ENCODE peak calls at places on chromosomes 13 and 19, in seven cellular contexts. M is RWPE2; P is activated T-cell treated with anti-CD3 and anti-CD28 coated beads, Interleukin-2, amount 50 U/mL, for 72 hours; V is activated CD8-positive, alpha-beta memory T cell treated with anti-CD3 and anti-CD28 coated beads, Interleukin-2, amount 10 ng/mL, durations not matched to agents 7 days and 5 days; W is gastroesophageal sphincter; R is naive thymus-derived CD4-positive, alpha-beta T cell; Z is activated naive CD8-positive, alpha-beta T cell treated with anti-CD3 and anti-CD28 coated beads, Interleukin-2, amount 50 U/mL, for 24 hours. G is an unnamed sample.

GRCh38 chr13:113184568-113185440 is 23.7 kb downstream of the PCID2 start:
- ATAC-seq in M (no peak), P (no peak), V (peak; percentile 76), W (no peak), R (peak; percentile 36), Z (no peak), G (no peak)

GRCh38 chr19:55044286-55044685 is 6.2 kb upstream of the GP6 start:
- ATAC-seq in M (no peak), P (no peak), V (no peak), W (no peak), R (no peak), Z (no peak), G (no peak)

GRCh38 chr19:49128545-49129237 is 9.3 kb downstream of the PPFIA3 start:
- ATAC-seq in M (no peak), P (no peak), V (no peak), W (no peak), R (no peak), Z (no peak), G (no peak)

GRCh38 chr19:48987323-48987722 is 5.8 kb downstream of the GYS1 start:
- ATAC-seq in M (no peak), P (no peak), V (no peak), W (no peak), R (no peak), Z (peak; percentile 68), G (peak; percentile 19)

GRCh38 chr19:34370983-34371382 is 6.0 kb downstream of the GPI start:
- ATAC-seq in M (no peak), P (no peak), V (no peak), W (no peak), R (no peak), Z (peak; percentile 14), G (no peak)

GRCh38 chr13:21871919-21872318 is 201.0 kb downstream of the FGF9 start:
- ATAC-seq in M (no peak), P (no peak), V (no peak), W (no peak), R (no peak), Z (no peak), G (no peak)

GRCh38 chr13:59664586-59664985 is 499.1 kb downstream of the DIAPH3 start:
- ATAC-seq in M (no peak), P (no peak), V (no peak), W (no peak), R (no peak), Z (no peak), G (no peak)

GRCh38 chr19:13031917-13032623 is 36.8 kb downstream of the NFIX start:
- ATAC-seq in M (peak; percentile 40), P (no peak), V (no peak), W (peak; percentile 35), R (no peak), Z (no peak), G (no peak)

GRCh38 chr19:38229585-38230073 is 5.6 kb upstream of the DPF1 start:
- ATAC-seq in M (peak; percentile 89), P (peak; percentile 94), V (peak; percentile 90), W (peak; percentile 78), R (peak; percentile 91), Z (peak; percentile 92), G (peak; percentile 67)

GRCh38 chr19:41373993-41374392 is 2.3 kb upstream of the TMEM91 start:
- ATAC-seq in M (peak; percentile 62), P (no peak), V (no peak), W (peak; percentile 74), R (no peak), Z (no peak), G (no peak)

G was measured in activated T-helper 17 cell treated with anti-CD3 and anti-CD28 coated beads, Interleukin-2, amount 50 U/mL, for 72 hours.